ENCODE peak calls at places on chromosome 22, in four cellular contexts. U is GM12891, Y is K562, L is H1. K is an unnamed sample.

GRCh38 chr22:37501610-37502341 is 15.6 kb upstream of the MFNG start:
- DNase-seq in U (no peak), Y (peak), L (no peak), K (no peak)

GRCh38 chr22:30702856-30703255 is 8.2 kb downstream of the OSBP2 start:
- DNase-seq in L (no peak), Y (no peak), U (no peak), K (no peak)

GRCh38 chr22:29255064-29255621 is 12.6 kb downstream of the RHBDD3 start:
- DNase-seq in Y (no peak), L (no peak), U (no peak), K (no peak)

GRCh38 chr22:17260950-17261349 is 41.7 kb upstream of the ADA2 start:
- DNase-seq in L (no peak), Y (no peak), U (no peak), K (no peak)

GRCh38 chr22:19576460-19577421 is 52.5 kb upstream of the CLDN5 start:
- DNase-seq in Y (peak), L (no peak), U (peak), K (no peak)

GRCh38 chr22:22865311-22866072 is 22.1 kb upstream of the IGLL5 start:
- DNase-seq in U (no peak), L (no peak), Y (no peak), K (peak)

GRCh38 chr22:30279389-30279788 is 9.9 kb downstream of the CASTOR1 start:
- DNase-seq in L (no peak), U (no peak), Y (no peak), K (no peak)

GRCh38 chr22:42116848-42117424 is 13.7 kb downstream of the CYP2D6 start:
- DNase-seq in L (no peak), U (no peak), Y (no peak), K (no peak)

GRCh38 chr22:29040385-29041275 is 21.0 kb downstream of the C22orf31 start:
- DNase-seq in L (no peak), U (no peak), Y (peak), K (no peak)

GRCh38 chr22:19756288-19757128 is 4.1 kb upstream of the TBX1 start:
- DNase-seq in U (peak), L (no peak), Y (peak), K (no peak)

GRCh38 chr22:28864878-28865596 is 18.3 kb upstream of the ZNRF3 start:
- DNase-seq in Y (no peak), L (no peak), U (no peak), K (no peak)

GRCh38 chr22:30398685-30399680 is 2.2 kb downstream of the SEC14L2 start:
- DNase-seq in Y (no peak), L (no peak), U (no peak), K (no peak)

GRCh38 chr22:49295465-49295743 is 532.3 kb downstream of the BRD1 start:
- DNase-seq in L (no peak), U (no peak), Y (no peak), K (no peak)

GRCh38 chr22:37018086-37018814 is 997 bp downstream of the TST start:
- DNase-seq in U (no peak), Y (no peak), L (no peak), K (no peak)

GRCh38 chr22:26050079-26050478 is 119.2 kb upstream of the SEZ6L start:
- DNase-seq in U (no peak), Y (no peak), L (no peak), K (no peak)

GRCh38 chr22:33314316-33314715 is 256.1 kb upstream of the SYN3 start:
- DNase-seq in L (no peak), Y (no peak), U (no peak), K (no peak)

GRCh38 chr22:37601540-37602442 is 6.8 kb upstream of the GGA1 start:
- DNase-seq in L (peak), Y (peak), U (no peak), K (no peak)

GRCh38 chr22:32649515-32650200 is 151.8 kb upstream of the TIMP3 start:
- DNase-seq in L (no peak), Y (peak), U (no peak), K (no peak)

GRCh38 chr22:42500164-42500835 is 19.3 kb downstream of the RRP7A start:
- DNase-seq in L (peak), U (peak), Y (peak), K (no peak)

GRCh38 chr22:49036513-49036912 is 791.2 kb downstream of the BRD1 start:
- DNase-seq in U (no peak), L (no peak), Y (no peak), K (no peak)

GRCh38 chr22:33866521-33866920 is 53.8 kb downstream of the LARGE1 start:
- DNase-seq in L (no peak), U (no peak), Y (no peak), K (no peak)

GRCh38 chr22:47372596-47373385 is 610.3 kb downstream of the TBC1D22A start:
- DNase-seq in L (no peak), Y (no peak), U (no peak), K (no peak)

GRCh38 chr22:31876156-31877035 is 67.9 kb upstream of the YWHAH start:
- DNase-seq in Y (no peak), L (no peak), U (no peak), K (no peak)

GRCh38 chr22:31917227-31917921 is 27.0 kb upstream of the YWHAH start:
- DNase-seq in L (no peak), Y (no peak), U (peak), K (no peak)

GRCh38 chr22:49136816-49137180 is 690.9 kb downstream of the BRD1 start:
- DNase-seq in L (no peak), U (no peak), Y (no peak), K (peak)

GRCh38 chr22:33875316-33875715 is 45.0 kb downstream of the LARGE1 start:
- DNase-seq in L (no peak), U (no peak), Y (no peak), K (no peak)

GRCh38 chr22:30372915-30373314 is 14.3 kb downstream of the RNF215 start:
- DNase-seq in U (no peak), Y (no peak), L (no peak), K (no peak)

GRCh38 chr22:30580896-30581295 is 6.4 kb upstream of the GAL3ST1 start:
- DNase-seq in Y (no peak), L (no peak), U (no peak), K (no peak)

GRCh38 chr22:37480387-37481346 is 5.5 kb downstream of the MFNG start:
- DNase-seq in U (no peak), Y (no peak), L (no peak), K (no peak)

GRCh38 chr22:24526191-24526590 is 28.7 kb downstream of the GUCD1 start:
- DNase-seq in Y (no peak), U (no peak), L (no peak), K (no peak)

GRCh38 chr22:19123936-19124335 is 1.7 kb upstream of the DGCR2 start:
- DNase-seq in Y (peak), L (no peak), U (no peak), K (no peak)

GRCh38 chr22:20587206-20587958 is 80.0 kb downstream of the MED15 start:
- DNase-seq in Y (no peak), U (no peak), L (no peak), K (no peak)

GRCh38 chr22:46085831-46086576 is 64.3 kb upstream of the PPARA start:
- DNase-seq in U (no peak), Y (peak), L (no peak), K (no peak)
- TF ChIP-seq POLR2AphosphoS5 in U (no peak), Y (no peak), L (no peak), K (no peak)

GRCh38 chr22:35392357-35392756 is 7.6 kb upstream of the MCM5 start:
- DNase-seq in L (no peak), Y (no peak), U (no peak), K (no peak)
- TF ChIP-seq POLR2AphosphoS5 in L (no peak), Y (no peak), U (no peak), K (no peak)

GRCh38 chr22:35634981-35635540 is 13.2 kb upstream of the APOL6 start:
- DNase-seq in L (no peak), U (no peak), Y (peak), K (no peak)

GRCh38 chr22:35641494-35642120 is 6.6 kb upstream of the APOL6 start:
- DNase-seq in U (no peak), Y (no peak), L (no peak), K (no peak)

GRCh38 chr22:35637943-35638342 is 10.3 kb upstream of the APOL6 start:
- DNase-seq in L (no peak), U (no peak), Y (no peak), K (no peak)

GRCh38 chr22:35637254-35637653 is 11.0 kb upstream of the APOL6 start:
- DNase-seq in Y (no peak), U (no peak), L (no peak), K (no peak)

GRCh38 chr22:35638408-35638807 is 9.8 kb upstream of the APOL6 start:
- DNase-seq in L (no peak), U (no peak), Y (no peak), K (no peak)
- TF ChIP-seq POLR2AphosphoS5 in L (no peak), U (no peak), Y (no peak), K (peak)

DNA sequence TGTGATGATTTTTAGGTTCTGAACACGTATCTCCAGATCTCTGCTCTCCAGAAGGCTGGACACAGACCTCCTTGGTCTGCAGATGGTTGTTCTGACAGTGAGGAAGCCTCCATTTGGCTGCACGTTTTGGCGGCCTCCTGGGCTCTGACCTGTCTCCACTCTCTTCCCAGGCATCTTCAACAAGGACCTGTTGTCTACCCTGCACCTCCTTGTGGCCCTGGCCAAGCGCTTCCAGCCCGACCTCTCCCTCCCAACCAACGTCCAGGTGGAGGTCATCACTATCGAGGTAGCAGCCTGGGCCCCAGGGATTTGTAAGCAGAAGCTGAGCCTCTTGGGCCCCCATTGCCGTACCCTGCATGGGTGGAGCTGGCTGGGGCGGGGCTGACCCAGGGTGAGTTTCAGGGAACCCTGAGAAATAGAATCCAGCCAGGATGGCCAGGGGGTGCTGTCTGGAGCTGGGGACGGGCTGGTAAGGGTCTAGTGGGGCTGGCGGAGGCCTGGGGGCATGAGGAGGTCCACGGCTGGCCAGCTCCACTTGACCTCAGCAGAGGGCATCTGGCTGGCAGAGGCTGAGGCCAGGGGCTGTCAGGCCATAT is 9.8 kb downstream of the PARVG start:
- DNase-seq in U (no peak), L (no peak), Y (no peak), K (no peak)
- TF ChIP-seq POLR2AphosphoS5 in U (no peak), L (no peak), Y (no peak), K (no peak)

DNA sequence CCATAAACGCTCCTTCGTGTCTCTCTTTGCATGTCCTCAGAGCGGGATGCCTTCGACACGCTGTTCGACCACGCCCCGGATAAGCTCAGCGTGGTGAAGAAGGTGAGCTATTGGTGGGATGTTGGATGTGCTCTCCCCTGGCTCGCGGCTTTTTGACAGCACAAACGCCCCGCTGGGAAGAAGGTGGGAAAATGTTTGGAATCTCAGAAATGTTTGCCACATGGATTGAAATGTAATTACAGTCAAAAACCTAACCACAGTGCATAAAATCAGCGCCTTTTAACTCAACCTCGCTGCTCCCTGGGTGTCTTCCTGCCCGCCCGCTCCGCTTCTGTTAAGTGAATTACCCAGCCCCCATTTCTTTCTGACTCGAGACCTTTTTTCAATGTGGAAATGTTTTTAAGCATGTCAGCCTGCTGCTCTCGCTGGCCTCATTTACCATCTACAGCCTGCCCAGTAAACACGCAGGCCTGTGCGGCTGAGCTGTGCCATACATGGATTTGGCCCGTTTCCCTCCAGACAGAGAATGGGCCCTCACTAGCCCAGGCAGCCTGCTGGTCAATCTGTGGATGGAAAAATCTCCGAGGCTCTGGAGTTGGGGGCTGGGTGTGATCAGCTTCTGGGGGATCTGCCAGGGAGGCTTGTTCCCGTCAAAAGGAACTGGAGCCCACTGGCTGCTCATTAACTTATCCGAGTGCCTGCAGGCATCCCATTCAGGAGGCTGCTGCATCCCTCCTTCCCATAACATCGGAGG is 32.7 kb upstream of the PARVG start:
- DNase-seq in U (no peak), Y (no peak), L (peak), K (no peak)
- TF ChIP-seq POLR2AphosphoS5 in U (no peak), Y (no peak), L (peak), K (no peak)

DNA sequence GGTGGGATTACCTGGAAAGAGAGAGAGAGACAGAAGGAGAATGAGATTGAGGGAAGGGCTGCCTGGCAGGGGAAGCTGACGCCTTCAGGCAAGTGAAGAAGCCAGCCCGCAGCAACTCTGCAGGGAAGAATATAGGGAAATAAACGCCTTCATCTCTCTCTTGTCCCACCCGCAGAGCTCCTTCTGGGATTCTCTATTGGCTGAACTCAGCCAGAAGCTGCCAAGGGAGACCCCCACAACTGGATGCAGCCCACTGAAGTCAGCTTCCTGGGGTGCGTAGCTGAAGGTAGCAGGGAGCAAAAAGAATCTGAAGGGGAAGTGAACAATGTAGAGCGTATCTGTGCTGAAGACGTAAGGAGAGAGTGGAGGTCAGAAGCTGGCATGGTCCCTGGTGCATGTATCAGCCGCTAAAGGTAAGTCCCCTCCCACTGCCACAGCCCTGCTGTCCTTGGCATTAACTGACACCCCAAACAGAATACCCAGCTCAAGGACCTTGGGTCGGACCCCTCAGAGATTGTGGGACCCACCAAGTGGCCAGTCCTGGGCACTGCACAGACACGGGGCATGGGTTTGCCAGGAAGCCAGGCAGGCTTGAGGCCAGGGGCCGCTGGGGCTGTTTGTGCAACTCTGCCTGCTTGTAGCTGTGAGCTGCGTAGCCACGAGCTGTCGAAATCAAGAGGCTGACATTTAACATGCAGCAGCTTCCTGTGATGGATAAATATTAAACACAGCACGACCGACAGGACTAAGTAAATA is 469.9 kb downstream of the MN1 start:
- DNase-seq in L (no peak), Y (no peak), U (no peak), K (peak)
- TF ChIP-seq POLR2AphosphoS5 in L (no peak), Y (no peak), U (no peak), K (no peak)

GRCh38 chr22:40121463-40121862 is 56.3 kb upstream of the TNRC6B start:
- DNase-seq in U (no peak), Y (no peak), L (no peak), K (no peak)

GRCh38 chr22:40122792-40123191 is 54.9 kb upstream of the TNRC6B start:
- DNase-seq in U (no peak), L (no peak), Y (no peak), K (no peak)

GRCh38 chr22:40118979-40119378 is 58.7 kb upstream of the TNRC6B start:
- DNase-seq in U (no peak), L (no peak), Y (no peak), K (no peak)

GRCh38 chr22:40120783-40121182 is 56.9 kb upstream of the TNRC6B start:
- DNase-seq in U (no peak), L (no peak), Y (no peak), K (no peak)

GRCh38 chr22:40123387-40123786 is 54.3 kb upstream of the TNRC6B start:
- DNase-seq in L (no peak), Y (peak), U (no peak), K (no peak)
- TF ChIP-seq POLR2AphosphoS5 in L (no peak), Y (no peak), U (no peak), K (no peak)

GRCh38 chr22:38718414-38718813 is 12.7 kb downstream of the GTPBP1 start:
- DNase-seq in L (no peak), U (no peak), Y (no peak), K (no peak)
- TF ChIP-seq POLR2AphosphoS5 in L (no peak), U (no peak), Y (no peak), K (peak)

GRCh38 chr22:50529416-50530279 is at the start of gene TYMP:
- DNase-seq in Y (no peak), L (no peak), U (peak), K (no peak)
- TF ChIP-seq POLR2AphosphoS5 in Y (no peak), L (no peak), U (no peak), K (no peak)

GRCh38 chr22:40818747-40819662 is at the start of gene SLC25A17:
- DNase-seq in L (peak), U (peak), Y (peak), K (no peak)
- TF ChIP-seq POLR2AphosphoS5 in L (peak), U (peak), Y (peak), K (peak)